ENCODE peak calls at places on chromosomes 5 and 9, in eight cellular contexts. N is naive thymus-derived CD8-positive, alpha-beta T cell; H is tibial artery; Q is mucosa of descending colon; I is left ventricle myocardium superior; O is HT-29; B is lower lobe of right lung; G is KBM-7. C is an unnamed sample.

GRCh38 chr5:146671561-146671960 is 155.6 kb upstream of the GPR151 start:
- DNase-seq in O (no peak), Q (no peak), B (no peak), H (no peak), N (no peak), I (no peak), G (no peak), C (no peak)

GRCh38 chr9:71128796-71129195 is 7.4 kb upstream of the TRPM3 start:
- DNase-seq in H (no peak), N (no peak), Q (no peak), G (no peak), O (no peak), B (no peak), I (no peak), C (no peak)

GRCh38 chr5:172872997-172873491 is 39.0 kb downstream of the ERGIC1 start:
- DNase-seq in G (no peak), I (peak; percentile 92), N (no peak), B (peak; percentile 66), H (peak; percentile 87), O (no peak), Q (no peak), C (peak; percentile 88)

GRCh38 chr5:122263352-122264030 is 48.5 kb upstream of the SNCAIP start:
- DNase-seq in N (no peak), I (no peak), B (no peak), O (no peak), Q (no peak), H (no peak), G (no peak), C (no peak)

GRCh38 chr9:135702002-135702721 is at the start of gene KCNT1:
- DNase-seq in Q (peak; percentile 61), O (peak; percentile 44), G (peak; percentile 65), N (peak; percentile 62), I (peak; percentile 78), B (no peak), H (no peak), C (peak; percentile 86)

GRCh38 chr9:133306242-133307194 is 29.5 kb downstream of the SURF6 start:
- DNase-seq in Q (no peak), N (no peak), I (no peak), H (no peak), G (no peak), B (no peak), O (no peak), C (no peak)

GRCh38 chr5:71013575-71013974 is 11.6 kb downstream of the NAIP start:
- DNase-seq in Q (no peak), N (no peak), O (peak; percentile 8), B (no peak), G (no peak), H (no peak), I (no peak), C (no peak)

GRCh38 chr9:135353935-135354334 is 125.6 kb upstream of the PPP1R26 start:
- DNase-seq in G (no peak), Q (no peak), N (no peak), H (no peak), B (no peak), I (peak; percentile 21), O (no peak), C (no peak)

GRCh38 chr9:22228542-22228941 is 218.1 kb upstream of the DMRTA1 start:
- DNase-seq in Q (no peak), G (no peak), N (no peak), O (no peak), H (no peak), B (no peak), I (no peak), C (no peak)

GRCh38 chr5:757346-757930 is 27.1 kb downstream of the ZDHHC11B start:
- DNase-seq in N (no peak), H (no peak), O (no peak), I (no peak), Q (no peak), B (no peak), G (no peak), C (no peak)

GRCh38 chr5:32771037-32771436 is 59.9 kb downstream of the NPR3 start:
- DNase-seq in O (no peak), N (no peak), G (no peak), Q (no peak), B (no peak), H (peak; percentile 39), I (peak; percentile 68), C (peak; percentile 78)

GRCh38 chr5:19322716-19323485 is 665.1 kb downstream of the CDH18 start:
- DNase-seq in G (no peak), B (no peak), Q (no peak), O (peak; percentile 45), N (no peak), I (no peak), H (no peak), C (no peak)